ENCODE peak calls at places on chromosomes 3 and 15, in ten cellular contexts. O is IMR-90, C is BE2C, D is brain microvascular endothelial cell, K is heart left ventricle, F is psoas muscle, M is ascending aorta, H is body of pancreas, U is small intestine, W is tibial artery. J is an unnamed sample. For H3K27me3, the result is how much of the 10 kb centered on the place peaks cover.

GRCh38 chr3:144677118-144677517 is 705.5 kb downstream of the DIPK2A start:
- DNase-seq in M (no peak), O (peak), W (no peak), H (no peak), U (no peak), D (peak), F (no peak), K (no peak), C (no peak), J (no peak)

GRCh38 chr3:30353711-30354467 is 252.5 kb upstream of the TGFBR2 start:
- DNase-seq in O (no peak), F (no peak), K (no peak), W (no peak), C (no peak), H (no peak), U (peak), M (no peak), D (no peak), J (peak)

GRCh38 chr3:71206305-71206704 is 377.2 kb downstream of the FOXP1 start:
- DNase-seq in K (no peak), W (no peak), U (no peak), H (no peak), M (no peak), O (no peak), D (no peak), F (no peak), C (no peak), J (no peak)

GRCh38 chr15:90481023-90481422 is 48.7 kb upstream of the CRTC3 start:
- DNase-seq in D (no peak), F (no peak), M (no peak), K (no peak), C (no peak), U (peak), H (no peak), W (no peak), O (no peak), J (no peak)

GRCh38 chr3:44342191-44342790 is 3.7 kb downstream of the TCAIM start:
- DNase-seq in D (peak), O (peak), F (no peak), W (no peak), M (no peak), K (no peak), H (no peak), U (no peak), C (no peak), J (no peak)

GRCh38 chr3:77102916-77103769 is 63.2 kb downstream of the ROBO2 start:
- DNase-seq in U (no peak), W (no peak), H (no peak), K (no peak), F (no peak), C (no peak), M (no peak), O (peak), D (peak), J (no peak)

GRCh38 chr3:145450018-145450682 is 710.8 kb downstream of the PLOD2 start:
- DNase-seq in F (no peak), O (no peak), W (no peak), D (no peak), M (no peak), C (no peak), K (no peak), U (no peak), H (no peak), J (no peak)

GRCh38 chr3:14432996-14433572 is 30.7 kb downstream of the SLC6A6 start:
- DNase-seq in H (no peak), D (no peak), M (no peak), U (no peak), O (no peak), F (no peak), C (no peak), K (peak), W (no peak), J (no peak)

GRCh38 chr15:97929456-97930229 is 30.9 kb upstream of the ARRDC4 start:
- DNase-seq in M (no peak), C (no peak), F (no peak), U (peak), O (no peak), K (no peak), D (no peak), H (no peak), W (no peak), J (peak)

GRCh38 chr15:29424118-29424517 is 154.5 kb upstream of the NSMCE3 start:
- DNase-seq in M (no peak), W (no peak), F (no peak), D (no peak), U (no peak), C (no peak), H (no peak), O (no peak), K (no peak), J (no peak)

GRCh38 chr3:128491900-128492352 is 1.1 kb downstream of the GATA2 start:
- DNase-seq in O (no peak), W (no peak), F (no peak), H (no peak), U (no peak), C (no peak), M (no peak), K (no peak), D (no peak), J (peak)

GRCh38 chr15:69919816-69920215 is 177.9 kb downstream of the TLE3 start:
- DNase-seq in C (no peak), H (no peak), D (no peak), F (no peak), M (no peak), U (no peak), W (no peak), O (no peak), K (no peak), J (no peak)

GRCh38 chr3:414063-414462 is 217.5 kb downstream of the CHL1 start:
- DNase-seq in W (no peak), K (no peak), C (no peak), D (no peak), O (peak), F (no peak), U (peak), M (no peak), H (no peak), J (no peak)

GRCh38 chr15:97036301-97036700 is 705.8 kb downstream of the NR2F2 start:
- DNase-seq in C (no peak), M (no peak), H (no peak), U (no peak), W (no peak), K (no peak), F (no peak), D (no peak), O (no peak), J (no peak)

GRCh38 chr15:50544368-50544767 is 2.1 kb downstream of the USP50 start:
- DNase-seq in C (no peak), D (no peak), F (no peak), W (no peak), O (no peak), K (no peak), M (no peak), U (no peak), H (no peak), J (no peak)

GRCh38 chr3:4993276-4994143 is 14.3 kb downstream of the BHLHE40 start:
- DNase-seq in D (no peak), U (no peak), C (no peak), O (no peak), W (no peak), H (no peak), F (no peak), K (no peak), M (no peak), J (peak)

GRCh38 chr15:63030101-63030528 is 12.4 kb upstream of the TPM1 start:
- DNase-seq in D (no peak), F (no peak), U (no peak), K (no peak), W (peak), C (no peak), O (peak), H (no peak), M (no peak), J (no peak)

GRCh38 chr15:67806539-67806935 is 18.8 kb upstream of the SKOR1 start:
- DNase-seq in H (no peak), M (no peak), K (no peak), D (no peak), O (no peak), F (no peak), U (no peak), C (no peak), W (no peak), J (no peak)

GRCh38 chr3:172449468-172450149 is 1.4 kb upstream of the GHSR start:
- DNase-seq in K (no peak), H (peak), W (no peak), C (no peak), U (no peak), O (peak), M (no peak), D (peak), F (peak), J (peak)

GRCh38 chr3:186783731-186784515 is 546 bp downstream of the EIF4A2 start:
- DNase-seq in D (peak), M (peak), W (peak), H (peak), F (peak), U (peak), K (peak), O (peak), C (peak), J (peak)

GRCh38 chr3:191123231-191123630 is 75.8 kb upstream of the OSTN start:
- DNase-seq in W (no peak), K (no peak), F (no peak), C (no peak), O (no peak), D (no peak), M (no peak), H (no peak), U (no peak), J (no peak)

GRCh38 chr15:76866716-76867321 is 38.3 kb downstream of the SCAPER start:
- DNase-seq in W (no peak), H (no peak), O (peak), M (no peak), K (no peak), D (peak), F (no peak), U (peak), C (peak), J (peak)

GRCh38 chr15:67521770-67522568 is 1.0 kb downstream of the C15orf61 start:
- DNase-seq in H (peak), D (no peak), K (no peak), C (no peak), F (no peak), W (no peak), M (no peak), U (peak), O (peak), J (peak)

GRCh38 chr15:59594493-59594942 is 17.1 kb upstream of the GCNT3 start:
- DNase-seq in F (no peak), O (peak), K (no peak), H (peak), C (no peak), D (peak), M (no peak), U (peak), W (no peak), J (peak)

GRCh38 chr3:178707632-178708031 is 171.4 kb downstream of the KCNMB2 start:
- DNase-seq in D (no peak), U (no peak), M (no peak), K (no peak), H (no peak), C (no peak), O (peak), F (no peak), W (no peak), J (no peak)

GRCh38 chr3:160395297-160395696 is 3.7 kb downstream of the IFT80 start:
- DNase-seq in D (peak), O (peak), K (no peak), W (no peak), M (no peak), H (peak), F (no peak), U (no peak), C (no peak), J (peak)

GRCh38 chr3:169117264-169117663 is 546.2 kb downstream of the MECOM start:
- DNase-seq in O (no peak), U (no peak), C (no peak), W (no peak), F (no peak), M (no peak), H (no peak), D (no peak), K (no peak), J (no peak)

GRCh38 chr3:168431436-168431835 is 335.7 kb upstream of the GOLIM4 start:
- DNase-seq in U (no peak), D (peak), M (no peak), H (no peak), C (no peak), K (no peak), W (no peak), F (no peak), O (no peak), J (no peak)

GRCh38 chr3:187019542-187020072 is 89.3 kb downstream of the ST6GAL1 start:
- DNase-seq in M (no peak), U (no peak), K (no peak), C (no peak), W (no peak), D (no peak), O (no peak), H (no peak), F (no peak), J (no peak)

GRCh38 chr3:69959581-69959980 is 40.0 kb upstream of the SAMMSON start:
- DNase-seq in D (no peak), K (no peak), F (no peak), C (no peak), U (no peak), H (no peak), W (no peak), O (no peak), M (no peak), J (no peak)

GRCh38 chr3:192444096-192444790 is 283.1 kb downstream of the FGF12 start:
- DNase-seq in H (peak), W (peak), O (peak), D (peak), C (peak), F (peak), U (peak), M (no peak), K (peak), J (peak)

GRCh38 chr3:115098354-115099073 is 48.6 kb downstream of the ZBTB20 start:
- DNase-seq in W (no peak), K (no peak), U (no peak), H (no peak), O (no peak), M (no peak), D (no peak), C (no peak), F (no peak), J (no peak)

GRCh38 chr3:5020262-5020722 is 41.1 kb downstream of the BHLHE40 start:
- DNase-seq in H (no peak), D (no peak), C (no peak), U (no peak), K (no peak), W (no peak), O (no peak), F (no peak), M (no peak), J (no peak)

GRCh38 chr3:122985539-122985938 is 42.0 kb downstream of the SEMA5B start:
- DNase-seq in F (no peak), H (no peak), M (no peak), D (no peak), W (no peak), K (no peak), C (no peak), O (no peak), U (no peak), J (no peak)
- H3K27me3 ChIP-seq in F (under half), H (under half), M (under half), D (half or more), W (under half), K (under half), C (under half), O (half or more), U (under half), J (under half)

GRCh38 chr3:8767667-8768363 is 1.6 kb downstream of the OXTR start:
- DNase-seq in O (no peak), U (peak), H (peak), W (no peak), M (no peak), D (no peak), C (no peak), F (no peak), K (no peak), J (peak)

GRCh38 chr3:8765528-8765927 is 3.9 kb downstream of the OXTR start:
- DNase-seq in U (no peak), O (no peak), D (no peak), C (no peak), F (no peak), M (no peak), K (no peak), W (no peak), H (no peak), J (no peak)

GRCh38 chr3:8766148-8766547 is 3.3 kb downstream of the OXTR start:
- DNase-seq in H (no peak), F (no peak), C (no peak), U (no peak), D (no peak), O (no peak), W (no peak), M (no peak), K (no peak), J (no peak)

GRCh38 chr3:8768364-8769087 is 887 bp downstream of the OXTR start:
- DNase-seq in K (no peak), M (no peak), C (no peak), H (no peak), D (no peak), O (no peak), U (no peak), F (no peak), W (no peak), J (no peak)

GRCh38 chr3:8767181-8767666 is 2.2 kb downstream of the OXTR start:
- DNase-seq in C (no peak), H (no peak), M (no peak), F (no peak), W (no peak), O (no peak), K (no peak), U (no peak), D (no peak), J (no peak)
- H3K27me3 ChIP-seq in C (under half), H (under half), M (under half), F (under half), W (under half), O (under half), K (under half), U (under half), D (under half), J (under half)

GRCh38 chr3:23793528-23794134 is 12.1 kb upstream of the UBE2E1 start:
- DNase-seq in D (no peak), O (no peak), H (no peak), W (no peak), C (no peak), F (no peak), K (no peak), U (no peak), M (no peak), J (no peak)

GRCh38 chr3:23797490-23797889 is 8.3 kb upstream of the UBE2E1 start:
- DNase-seq in O (no peak), W (no peak), U (no peak), K (no peak), H (no peak), M (no peak), C (no peak), D (no peak), F (no peak), J (no peak)

GRCh38 chr3:23796518-23796917 is 9.2 kb upstream of the UBE2E1 start:
- DNase-seq in C (no peak), K (no peak), M (no peak), H (no peak), U (no peak), O (no peak), D (no peak), W (no peak), F (no peak), J (peak)

GRCh38 chr3:23785882-23786281 is 19.9 kb upstream of the UBE2E1 start:
- DNase-seq in U (no peak), H (no peak), D (no peak), O (no peak), M (no peak), C (no peak), K (no peak), W (no peak), F (no peak), J (no peak)

GRCh38 chr3:23791678-23792077 is 14.1 kb upstream of the UBE2E1 start:
- DNase-seq in K (no peak), O (no peak), F (no peak), U (no peak), M (no peak), C (no peak), D (no peak), W (no peak), H (no peak), J (no peak)
- H3K27me3 ChIP-seq in K (under half), O (under half), F (under half), U (under half), M (under half), C (under half), D (under half), W (under half), H (under half), J (under half)

DNA sequence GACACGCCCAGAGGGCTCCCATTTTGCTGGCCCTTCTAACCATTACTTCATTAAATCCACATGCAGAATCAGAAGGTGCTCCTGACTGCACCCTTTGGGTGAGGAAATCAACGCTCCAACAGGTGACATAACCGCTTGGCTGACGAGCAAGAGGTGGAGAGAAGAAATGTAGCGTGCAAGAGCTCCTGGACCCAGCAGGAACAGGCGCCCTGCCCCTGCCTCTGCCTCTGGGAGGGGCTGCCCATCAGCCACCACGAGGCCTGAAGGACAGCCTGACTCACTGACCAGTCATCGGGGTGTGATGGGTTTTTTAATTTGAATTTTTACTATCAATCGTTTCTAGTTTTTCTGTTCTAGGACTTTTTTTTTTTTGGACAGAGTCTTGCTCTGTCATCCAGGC is 218.2 kb downstream of the ADAMTS17 start:
- DNase-seq in C (no peak), H (no peak), O (no peak), U (no peak), W (no peak), F (peak), D (no peak), K (no peak), M (no peak), J (no peak)
- H3K27me3 ChIP-seq in C (under half), H (under half), O (under half), U (under half), W (under half), F (under half), D (under half), K (under half), M (under half), J (under half)

J was measured in mammary epithelial cell.